ENCODE peak calls at places on chromosomes 4 and X, in four cellular contexts. One of them, this sample, is unnamed.

GRCh38 chr4:110904435-110905050 is 281.7 kb upstream of the PITX2 start:
- DNase-seq in hepatic stellate cell: no peak
- DNase-seq in type B pancreatic cell: no peak
- DNase-seq in GM06990: no peak
- DNase-seq in this sample: no peak

GRCh38 chrX:68820476-68821110 is 8.2 kb upstream of the EFNB1 start:
- DNase-seq in hepatic stellate cell: no peak
- DNase-seq in type B pancreatic cell: no peak
- DNase-seq in GM06990: no peak
- DNase-seq in this sample: no peak

GRCh38 chrX:45762699-45763647 is 562.3 kb upstream of the DIPK2B start:
- DNase-seq in hepatic stellate cell: no peak
- DNase-seq in type B pancreatic cell: no peak
- DNase-seq in GM06990: peak; percentile 53
- DNase-seq in this sample: no peak

GRCh38 chr4:61152433-61152832 is 47.7 kb upstream of the ADGRL3 start:
- DNase-seq in hepatic stellate cell: no peak
- DNase-seq in type B pancreatic cell: no peak
- DNase-seq in GM06990: no peak
- DNase-seq in this sample: no peak

GRCh38 chr4:129387666-129388065 is 291.7 kb downstream of the C4orf33 start:
- DNase-seq in hepatic stellate cell: no peak
- DNase-seq in type B pancreatic cell: no peak
- DNase-seq in GM06990: no peak
- DNase-seq in this sample: no peak

GRCh38 chr4:89681219-89681618 is 155.7 kb downstream of the SNCA start:
- DNase-seq in hepatic stellate cell: no peak
- DNase-seq in type B pancreatic cell: peak; percentile 73
- DNase-seq in GM06990: no peak
- DNase-seq in this sample: no peak

GRCh38 chr4:127533028-127533700 is 99.6 kb upstream of the INTU start:
- DNase-seq in hepatic stellate cell: no peak
- DNase-seq in type B pancreatic cell: no peak
- DNase-seq in GM06990: no peak
- DNase-seq in this sample: no peak

GRCh38 chr4:122606364-122607043 is 14.4 kb downstream of the IL21 start:
- DNase-seq in hepatic stellate cell: no peak
- DNase-seq in type B pancreatic cell: no peak
- DNase-seq in GM06990: no peak
- DNase-seq in this sample: no peak

GRCh38 chr4:3040447-3041191 is 33.7 kb downstream of the HTT-AS start:
- DNase-seq in hepatic stellate cell: no peak
- DNase-seq in type B pancreatic cell: no peak
- DNase-seq in GM06990: peak; percentile 71
- DNase-seq in this sample: peak; percentile 89

GRCh38 chr4:32112891-32113290 is 1392.7 kb downstream of the PCDH7 start:
- DNase-seq in hepatic stellate cell: no peak
- DNase-seq in type B pancreatic cell: no peak
- DNase-seq in GM06990: no peak
- DNase-seq in this sample: no peak

GRCh38 chrX:13614154-13614553 is 38.8 kb upstream of the TCEANC start:
- DNase-seq in hepatic stellate cell: no peak
- DNase-seq in type B pancreatic cell: no peak
- DNase-seq in GM06990: no peak
- DNase-seq in this sample: no peak

GRCh38 chr4:7087036-7087435 is 19.2 kb upstream of the GRPEL1 start:
- DNase-seq in hepatic stellate cell: no peak
- DNase-seq in type B pancreatic cell: no peak
- DNase-seq in GM06990: no peak
- DNase-seq in this sample: peak; percentile 4